ENCODE peak calls at places on chromosomes 1 and 21, in five cellular contexts. E is GM12892; M is central memory CD4-positive, alpha-beta T cell; F is cardiac septum; Q is cerebellum. U is an unnamed sample.

GRCh38 chr1:118326960-118327629 is 142.1 kb upstream of the SPAG17 start:
- DNase-seq in E (no peak), M (no peak), F (no peak), Q (no peak), U (no peak)

GRCh38 chr21:43333301-43334062 is 93.4 kb downstream of the SIK1 start:
- DNase-seq in E (no peak), M (no peak), F (no peak), Q (no peak), U (no peak)

GRCh38 chr1:38708701-38709258 is 150.8 kb downstream of the RRAGC start:
- DNase-seq in E (no peak), M (no peak), F (no peak), Q (no peak), U (no peak)

GRCh38 chr1:36160949-36161485 is 5.1 kb downstream of the MAP7D1 start:
- DNase-seq in E (peak; percentile 66), M (peak; percentile 65), F (peak; percentile 84), Q (no peak), U (peak; percentile 59)

GRCh38 chr1:37486680-37487618 is 12.6 kb downstream of the ZC3H12A start:
- DNase-seq in E (peak; percentile 70), M (peak; percentile 67), F (peak; percentile 90), Q (peak; percentile 80), U (peak; percentile 27)

GRCh38 chr1:155053531-155054105 is 2.5 kb downstream of the ADAM15 start:
- DNase-seq in E (no peak), M (no peak), F (no peak), Q (no peak), U (no peak)

GRCh38 chr1:108041360-108042143 is 76.6 kb upstream of the VAV3 start:
- DNase-seq in E (no peak), M (no peak), F (no peak), Q (no peak), U (no peak)

GRCh38 chr1:203120325-203121138 is 7.0 kb upstream of the ADORA1 start:
- DNase-seq in E (no peak), M (no peak), F (peak; percentile 53), Q (no peak), U (no peak)

GRCh38 chr1:29481031-29481430 is 244.7 kb downstream of the PTPRU start:
- DNase-seq in E (no peak), M (no peak), F (peak; percentile 53), Q (no peak), U (no peak)

GRCh38 chr1:246923482-246923881 is 8.3 kb downstream of the AHCTF1 start:
- DNase-seq in E (no peak), M (no peak), F (no peak), Q (no peak), U (no peak)

GRCh38 chr21:44874497-44875331 is 1.2 kb upstream of the PTTG1IP start:
- DNase-seq in E (no peak), M (peak; percentile 60), F (peak; percentile 87), Q (no peak), U (peak; percentile 27)

GRCh38 chr1:53014791-53015507 is 47.1 kb upstream of the PODN start:
- DNase-seq in E (peak; percentile 53), M (peak; percentile 87), F (peak; percentile 87), Q (peak; percentile 73), U (peak; percentile 56)

GRCh38 chr1:221039616-221040015 is 160.4 kb downstream of the HLX start:
- DNase-seq in E (no peak), M (no peak), F (no peak), Q (no peak), U (no peak)

GRCh38 chr1:226268421-226269124 is 40.4 kb downstream of the LIN9 start:
- DNase-seq in E (no peak), M (no peak), F (no peak), Q (no peak), U (no peak)

GRCh38 chr1:37726746-37727145 is 34.4 kb downstream of the CDCA8 start:
- DNase-seq in E (no peak), M (no peak), F (no peak), Q (no peak), U (peak; percentile 13)

GRCh38 chr1:8945568-8945967 is at the start of gene CA6:
- DNase-seq in E (no peak), M (no peak), F (no peak), Q (no peak), U (no peak)

GRCh38 chr1:111204211-111204883 is 3.9 kb upstream of the DENND2D start:
- DNase-seq in E (peak; percentile 77), M (peak; percentile 73), F (peak; percentile 91), Q (no peak), U (no peak)